ENCODE peak calls at places on chromosome 13, in seven cellular contexts. One of them, this sample, is unnamed.

GRCh38 chr13:93925976-93926375 is 553.5 kb downstream of the DCT start:
- DNase-seq in mesendoderm: peak
- DNase-seq in trophoblast cell: no peak
- DNase-seq in mesenchymal stem cell: peak
- DNase-seq in H9: no peak
- DNase-seq in IMR-90: no peak
- DNase-seq in H1: no peak
- DNase-seq in this sample: no peak

GRCh38 chr13:26024558-26024957 is 27.3 kb downstream of the SHISA2 start:
- DNase-seq in mesenchymal stem cell: no peak
- DNase-seq in H1: no peak
- DNase-seq in trophoblast cell: no peak
- DNase-seq in mesendoderm: no peak
- DNase-seq in H9: no peak
- DNase-seq in IMR-90: no peak
- DNase-seq in this sample: no peak

GRCh38 chr13:76637651-76638111 is 248.5 kb downstream of the KCTD12 start:
- DNase-seq in trophoblast cell: no peak
- DNase-seq in H1: no peak
- DNase-seq in H9: no peak
- DNase-seq in IMR-90: peak
- DNase-seq in mesendoderm: no peak
- DNase-seq in mesenchymal stem cell: no peak
- DNase-seq in this sample: no peak

GRCh38 chr13:28299941-28300340 is 161.6 kb downstream of the PAN3 start:
- DNase-seq in trophoblast cell: no peak
- DNase-seq in mesendoderm: no peak
- DNase-seq in IMR-90: no peak
- DNase-seq in mesenchymal stem cell: no peak
- DNase-seq in H9: no peak
- DNase-seq in H1: no peak
- DNase-seq in this sample: no peak

GRCh38 chr13:75901509-75901908 is 265.4 kb downstream of the LMO7 start:
- DNase-seq in H9: no peak
- DNase-seq in IMR-90: no peak
- DNase-seq in mesendoderm: no peak
- DNase-seq in H1: no peak
- DNase-seq in mesenchymal stem cell: peak
- DNase-seq in trophoblast cell: no peak
- DNase-seq in this sample: no peak

GRCh38 chr13:40430234-40430633 is 236.2 kb downstream of the FOXO1 start:
- DNase-seq in H9: no peak
- DNase-seq in H1: no peak
- DNase-seq in IMR-90: no peak
- DNase-seq in mesenchymal stem cell: no peak
- DNase-seq in trophoblast cell: no peak
- DNase-seq in mesendoderm: no peak
- DNase-seq in this sample: no peak

GRCh38 chr13:21336609-21337008 is 122.5 kb downstream of the ZDHHC20 start:
- DNase-seq in H9: no peak
- DNase-seq in mesenchymal stem cell: no peak
- DNase-seq in trophoblast cell: no peak
- DNase-seq in IMR-90: no peak
- DNase-seq in H1: no peak
- DNase-seq in mesendoderm: no peak
- DNase-seq in this sample: no peak

GRCh38 chr13:91291078-91291477 is 56.4 kb upstream of the MIR17HG start:
- DNase-seq in trophoblast cell: no peak
- DNase-seq in IMR-90: no peak
- DNase-seq in H9: no peak
- DNase-seq in H1: no peak
- DNase-seq in mesendoderm: no peak
- DNase-seq in mesenchymal stem cell: no peak
- DNase-seq in this sample: no peak

GRCh38 chr13:25963681-25964080 is 88.1 kb downstream of the SHISA2 start:
- DNase-seq in H9: no peak
- DNase-seq in mesenchymal stem cell: peak
- DNase-seq in trophoblast cell: no peak
- DNase-seq in IMR-90: no peak
- DNase-seq in H1: no peak
- DNase-seq in mesendoderm: no peak
- DNase-seq in this sample: no peak

GRCh38 chr13:42355118-42355840 is 83.3 kb downstream of the AKAP11 start:
- DNase-seq in H1: no peak
- DNase-seq in IMR-90: no peak
- DNase-seq in mesendoderm: peak
- DNase-seq in trophoblast cell: no peak
- DNase-seq in mesenchymal stem cell: no peak
- DNase-seq in H9: no peak
- DNase-seq in this sample: no peak

GRCh38 chr13:107824636-107825035 is 390.7 kb downstream of the LIG4 start:
- DNase-seq in mesenchymal stem cell: no peak
- DNase-seq in H1: no peak
- DNase-seq in mesendoderm: no peak
- DNase-seq in trophoblast cell: no peak
- DNase-seq in IMR-90: no peak
- DNase-seq in H9: no peak
- DNase-seq in this sample: no peak

GRCh38 chr13:32261567-32261966 is 53.6 kb downstream of the ZAR1L start:
- DNase-seq in trophoblast cell: peak
- DNase-seq in H9: no peak
- DNase-seq in IMR-90: peak
- DNase-seq in H1: no peak
- DNase-seq in mesenchymal stem cell: peak
- DNase-seq in mesendoderm: peak
- DNase-seq in this sample: no peak

GRCh38 chr13:30409911-30410704 is 12.2 kb upstream of the UBE2L5 start:
- DNase-seq in H9: no peak
- DNase-seq in mesenchymal stem cell: peak
- DNase-seq in mesendoderm: peak
- DNase-seq in H1: no peak
- DNase-seq in trophoblast cell: no peak
- DNase-seq in IMR-90: peak
- DNase-seq in this sample: no peak

GRCh38 chr13:20869540-20869939 is 33.0 kb downstream of the XPO4 start:
- DNase-seq in mesenchymal stem cell: peak
- DNase-seq in IMR-90: peak
- DNase-seq in H9: no peak
- DNase-seq in H1: no peak
- DNase-seq in trophoblast cell: peak
- DNase-seq in mesendoderm: no peak
- DNase-seq in this sample: no peak

GRCh38 chr13:92224052-92224821 is 825.8 kb downstream of the GPC5 start:
- DNase-seq in trophoblast cell: no peak
- DNase-seq in mesendoderm: no peak
- DNase-seq in H1: no peak
- DNase-seq in H9: no peak
- DNase-seq in mesenchymal stem cell: peak
- DNase-seq in IMR-90: peak
- DNase-seq in this sample: no peak

GRCh38 chr13:51050021-51050886 is 60.8 kb downstream of the C13orf42 start:
- DNase-seq in IMR-90: peak
- DNase-seq in trophoblast cell: no peak
- DNase-seq in mesenchymal stem cell: no peak
- DNase-seq in mesendoderm: no peak
- DNase-seq in H9: no peak
- DNase-seq in H1: no peak
- DNase-seq in this sample: no peak

GRCh38 chr13:108933061-108933460 is 303.6 kb downstream of the MYO16 start:
- DNase-seq in mesenchymal stem cell: no peak
- DNase-seq in IMR-90: no peak
- DNase-seq in H1: no peak
- DNase-seq in H9: no peak
- DNase-seq in mesendoderm: no peak
- DNase-seq in trophoblast cell: no peak
- DNase-seq in this sample: no peak

GRCh38 chr13:32503727-32504126 is 34.9 kb downstream of the N4BP2L2 start:
- DNase-seq in mesenchymal stem cell: no peak
- DNase-seq in trophoblast cell: no peak
- DNase-seq in H9: no peak
- DNase-seq in IMR-90: no peak
- DNase-seq in mesendoderm: peak
- DNase-seq in H1: no peak
- DNase-seq in this sample: no peak

GRCh38 chr13:74204606-74205312 is 70.6 kb upstream of the KLF12 start:
- DNase-seq in IMR-90: peak
- DNase-seq in trophoblast cell: peak
- DNase-seq in mesendoderm: no peak
- DNase-seq in mesenchymal stem cell: no peak
- DNase-seq in H9: no peak
- DNase-seq in H1: no peak
- DNase-seq in this sample: no peak

GRCh38 chr13:105773887-105774538 is 761.4 kb downstream of the EFNB2 start:
- DNase-seq in mesendoderm: peak
- DNase-seq in H9: no peak
- DNase-seq in trophoblast cell: peak
- DNase-seq in IMR-90: peak
- DNase-seq in mesenchymal stem cell: peak
- DNase-seq in H1: no peak
- DNase-seq in this sample: no peak

GRCh38 chr13:33174980-33175379 is 110.6 kb downstream of the STARD13 start:
- DNase-seq in mesenchymal stem cell: peak
- DNase-seq in H1: no peak
- DNase-seq in trophoblast cell: no peak
- DNase-seq in H9: no peak
- DNase-seq in mesendoderm: no peak
- DNase-seq in IMR-90: peak
- DNase-seq in this sample: no peak

DNA sequence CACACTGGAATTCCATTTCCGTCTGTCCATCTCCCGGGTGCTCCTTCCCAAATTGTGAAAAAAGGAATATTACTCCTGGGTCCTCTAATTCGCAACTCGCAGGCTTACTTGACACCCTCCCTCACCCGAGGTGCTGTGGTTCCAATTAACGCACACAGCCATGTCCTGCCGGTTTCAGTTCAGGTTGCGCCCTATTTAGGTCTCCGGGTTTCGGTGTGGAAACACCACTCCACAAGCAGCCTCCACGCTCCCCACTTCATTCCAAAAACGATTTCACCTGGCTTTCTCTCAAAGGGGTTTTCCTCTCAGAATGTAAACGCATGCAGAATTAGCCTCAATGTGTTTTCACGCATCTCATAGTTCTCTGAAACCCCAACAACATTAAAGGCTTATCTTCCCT is 37.9 kb downstream of the NAXD start:
- DNase-seq in H9: no peak
- DNase-seq in H1: no peak
- DNase-seq in mesendoderm: no peak
- DNase-seq in IMR-90: no peak
- DNase-seq in mesenchymal stem cell: no peak
- DNase-seq in trophoblast cell: no peak
- DNase-seq in this sample: no peak
- H2BK120ac ChIP-seq in H9: no peak
- H2BK120ac ChIP-seq in H1: no peak
- H2BK120ac ChIP-seq in mesendoderm: no peak
- H2BK120ac ChIP-seq in IMR-90: no peak
- H2BK120ac ChIP-seq in mesenchymal stem cell: no peak
- H2BK120ac ChIP-seq in trophoblast cell: no peak
- H2BK120ac ChIP-seq in this sample: no peak

GRCh38 chr13:114049026-114049425 is 75.2 kb upstream of the C13orf46 start:
- DNase-seq in mesenchymal stem cell: no peak
- DNase-seq in trophoblast cell: no peak
- DNase-seq in H9: no peak
- DNase-seq in H1: no peak
- DNase-seq in mesendoderm: no peak
- DNase-seq in IMR-90: no peak
- DNase-seq in this sample: no peak
- H2BK120ac ChIP-seq in mesenchymal stem cell: no peak
- H2BK120ac ChIP-seq in trophoblast cell: no peak
- H2BK120ac ChIP-seq in H9: no peak
- H2BK120ac ChIP-seq in H1: no peak
- H2BK120ac ChIP-seq in mesendoderm: no peak
- H2BK120ac ChIP-seq in IMR-90: no peak
- H2BK120ac ChIP-seq in this sample: no peak

GRCh38 chr13:98092888-98093287 is 50.0 kb upstream of the FARP1 start:
- DNase-seq in H1: no peak
- DNase-seq in IMR-90: no peak
- DNase-seq in mesenchymal stem cell: no peak
- DNase-seq in H9: no peak
- DNase-seq in mesendoderm: no peak
- DNase-seq in trophoblast cell: no peak
- DNase-seq in this sample: no peak
- H2BK120ac ChIP-seq in H1: no peak
- H2BK120ac ChIP-seq in IMR-90: no peak
- H2BK120ac ChIP-seq in mesenchymal stem cell: no peak
- H2BK120ac ChIP-seq in H9: no peak
- H2BK120ac ChIP-seq in mesendoderm: no peak
- H2BK120ac ChIP-seq in trophoblast cell: no peak
- H2BK120ac ChIP-seq in this sample: no peak

GRCh38 chr13:110030394-110030928 is 244.1 kb upstream of the IRS2 start:
- DNase-seq in H9: no peak
- DNase-seq in mesendoderm: no peak
- DNase-seq in H1: no peak
- DNase-seq in IMR-90: no peak
- DNase-seq in trophoblast cell: no peak
- DNase-seq in mesenchymal stem cell: no peak
- DNase-seq in this sample: no peak
- H2BK120ac ChIP-seq in H9: no peak
- H2BK120ac ChIP-seq in mesendoderm: no peak
- H2BK120ac ChIP-seq in H1: no peak
- H2BK120ac ChIP-seq in IMR-90: no peak
- H2BK120ac ChIP-seq in trophoblast cell: no peak
- H2BK120ac ChIP-seq in mesenchymal stem cell: no peak
- H2BK120ac ChIP-seq in this sample: no peak

GRCh38 chr13:80115616-80116015 is 225.3 kb downstream of the SPRY2 start:
- DNase-seq in H1: no peak
- DNase-seq in mesendoderm: no peak
- DNase-seq in trophoblast cell: no peak
- DNase-seq in IMR-90: no peak
- DNase-seq in H9: no peak
- DNase-seq in mesenchymal stem cell: no peak
- DNase-seq in this sample: no peak
- H2BK120ac ChIP-seq in H1: no peak
- H2BK120ac ChIP-seq in mesendoderm: no peak
- H2BK120ac ChIP-seq in trophoblast cell: no peak
- H2BK120ac ChIP-seq in IMR-90: no peak
- H2BK120ac ChIP-seq in H9: no peak
- H2BK120ac ChIP-seq in mesenchymal stem cell: no peak
- H2BK120ac ChIP-seq in this sample: no peak

DNA sequence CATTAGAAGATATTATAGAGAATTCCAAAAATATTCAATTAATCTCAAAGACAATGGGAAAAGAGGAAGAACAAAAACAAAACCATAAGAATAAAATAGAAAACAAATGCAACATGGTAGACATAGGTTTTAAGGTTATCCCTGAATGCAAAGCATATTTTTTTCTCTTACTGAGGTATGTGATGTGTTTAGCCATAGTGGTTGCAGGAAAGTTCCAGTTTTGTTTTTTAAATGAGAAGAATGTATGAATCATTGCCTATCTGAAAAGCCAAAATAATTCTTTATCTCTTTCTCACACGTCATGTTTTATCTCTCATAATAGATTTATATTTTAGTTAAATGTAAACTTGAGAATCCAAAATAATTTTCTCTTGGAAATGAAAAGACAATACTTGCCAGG is 2591.7 kb upstream of the PCDH20 start:
- DNase-seq in H9: no peak
- DNase-seq in IMR-90: peak
- DNase-seq in mesenchymal stem cell: no peak
- DNase-seq in trophoblast cell: no peak
- DNase-seq in H1: no peak
- DNase-seq in mesendoderm: no peak
- DNase-seq in this sample: no peak
- H2BK120ac ChIP-seq in H9: no peak
- H2BK120ac ChIP-seq in IMR-90: no peak
- H2BK120ac ChIP-seq in mesenchymal stem cell: no peak
- H2BK120ac ChIP-seq in trophoblast cell: no peak
- H2BK120ac ChIP-seq in H1: no peak
- H2BK120ac ChIP-seq in mesendoderm: no peak
- H2BK120ac ChIP-seq in this sample: no peak